ENCODE peak calls at places on chromosomes 7 and 10, in four cellular contexts. S is adrenal gland, J is upper lobe of left lung, M is Peyer's patch. T is an unnamed sample. For H3K4me1 and H3K27me3, the result is how much of the 10 kb centered on the place peaks cover.

GRCh38 chr10:89207801-89208551 is 859 bp upstream of the CH25H start:
- DNase-seq in S (peak), J (peak), M (peak), T (peak)

GRCh38 chr7:37694208-37695080 is 10.9 kb downstream of the GPR141 start:
- DNase-seq in S (no peak), J (peak), M (no peak), T (peak)

GRCh38 chr7:130734525-130735272 is 692 bp upstream of the KLF14 start:
- DNase-seq in S (no peak), J (no peak), M (no peak), T (no peak)

GRCh38 chr10:9331583-9332008 is 1277.1 kb downstream of the GATA3 start:
- DNase-seq in S (no peak), J (no peak), M (no peak), T (no peak)

GRCh38 chr7:66050990-66051424 is 24.6 kb upstream of the ASL start:
- DNase-seq in S (peak), J (peak), M (no peak), T (no peak)

GRCh38 chr10:48467669-48468068 is 137.2 kb downstream of the ARHGAP22 start:
- DNase-seq in S (no peak), J (no peak), M (no peak), T (no peak)

GRCh38 chr7:121244120-121244865 is 84.5 kb upstream of the WNT16 start:
- DNase-seq in S (no peak), J (no peak), M (no peak), T (no peak)

GRCh38 chr10:71606721-71607430 is 112.7 kb downstream of the C10orf105 start:
- DNase-seq in S (no peak), J (no peak), M (no peak), T (no peak)

GRCh38 chr10:130929422-130930325 is 381.8 kb downstream of the TCERG1L start:
- DNase-seq in S (no peak), J (no peak), M (no peak), T (no peak)

GRCh38 chr7:74058486-74058885 is 25.1 kb upstream of the LIMK1 start:
- DNase-seq in S (no peak), J (no peak), M (no peak), T (peak)

GRCh38 chr10:6642881-6643280 is 62.8 kb upstream of the PRKCQ start:
- DNase-seq in S (no peak), J (no peak), M (no peak), T (no peak)

GRCh38 chr10:16673443-16673842 is 143.8 kb downstream of the RSU1 start:
- DNase-seq in S (no peak), J (no peak), M (no peak), T (no peak)

GRCh38 chr7:62361-63116 is 129.8 kb upstream of the FAM20C start:
- DNase-seq in S (no peak), J (no peak), M (peak), T (peak)

GRCh38 chr7:36732806-36733205 is 8.5 kb upstream of the AOAH start:
- DNase-seq in S (no peak), J (no peak), M (no peak), T (no peak)

GRCh38 chr10:13555884-13556529 is 27.2 kb upstream of the BEND7 start:
- DNase-seq in S (no peak), J (no peak), M (no peak), T (no peak)

GRCh38 chr7:73900286-73900685 is 39.3 kb downstream of the TMEM270 start:
- DNase-seq in S (no peak), J (no peak), M (no peak), T (peak)

GRCh38 chr7:21365866-21366624 is 61.8 kb upstream of the SP4 start:
- DNase-seq in S (no peak), J (no peak), M (no peak), T (no peak)

GRCh38 chr10:1216576-1217236 is 160.5 kb downstream of the WDR37 start:
- DNase-seq in S (no peak), J (no peak), M (peak), T (no peak)

DNA sequence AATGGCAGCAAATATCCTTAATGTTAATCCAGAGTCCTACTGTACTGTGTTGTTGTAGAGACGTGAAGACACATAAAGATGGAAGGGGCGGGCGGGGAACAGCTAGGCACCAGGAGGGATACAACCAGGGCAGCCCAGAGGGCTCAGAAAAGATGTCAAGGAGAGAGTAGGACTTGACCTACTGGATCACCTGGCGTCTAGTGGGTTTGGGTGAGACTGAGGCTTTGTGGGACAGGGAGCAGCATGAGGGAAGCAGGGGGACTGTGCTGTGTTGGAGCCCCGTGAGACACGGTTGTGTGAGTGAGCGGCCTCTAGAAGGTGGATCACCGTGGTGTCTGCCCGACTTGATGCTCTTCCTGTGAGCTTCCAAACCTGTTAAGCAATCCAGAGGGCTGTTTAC is 68.0 kb downstream of the PTPRE start:
- DNase-seq in S (no peak), J (no peak), M (peak), T (no peak)
- H3K4me1 ChIP-seq in S (under half), J (half or more), M (under half), T (under half)

GRCh38 chr7:156514851-156515250 is 125.7 kb upstream of the RNF32 start:
- DNase-seq in S (no peak), J (no peak), M (no peak), T (no peak)
- H3K27me3 ChIP-seq in S (under half), J (under half), M (under half), T (under half)

DNA sequence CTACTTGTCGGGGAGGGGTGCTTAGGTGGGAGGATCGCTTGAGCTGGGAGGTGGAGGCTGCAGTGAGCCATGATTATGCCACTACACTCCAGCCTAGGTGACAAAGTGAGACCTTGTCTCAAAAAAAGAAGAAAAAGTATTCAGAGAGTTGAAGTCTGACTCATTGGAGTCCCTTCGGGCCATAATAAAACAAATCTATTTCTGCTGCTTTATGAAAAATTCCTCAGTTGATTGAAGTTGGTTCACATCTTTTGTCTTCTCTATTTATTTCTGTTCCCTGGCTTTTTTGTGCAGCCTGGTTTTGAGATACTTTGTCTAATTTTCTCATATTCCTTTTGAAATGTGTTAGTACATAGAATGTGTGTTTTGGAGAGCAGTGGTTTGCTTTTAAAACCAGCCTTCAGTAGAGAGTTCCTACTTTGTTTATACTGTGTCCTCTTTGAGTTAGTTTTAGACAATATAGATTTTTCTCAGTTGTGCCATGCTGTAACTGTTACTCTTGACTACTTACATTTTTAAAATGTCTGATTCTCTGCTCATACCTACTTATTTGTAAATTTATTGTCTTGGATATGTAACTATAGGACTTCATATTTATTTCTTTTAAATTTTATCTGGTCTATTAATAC is 36.7 kb downstream of the LUC7L2 start:
- DNase-seq in S (no peak), J (no peak), M (no peak), T (no peak)
- TF ChIP-seq POLR2A in S (no peak), J (no peak), M (no peak), T (no peak)

DNA sequence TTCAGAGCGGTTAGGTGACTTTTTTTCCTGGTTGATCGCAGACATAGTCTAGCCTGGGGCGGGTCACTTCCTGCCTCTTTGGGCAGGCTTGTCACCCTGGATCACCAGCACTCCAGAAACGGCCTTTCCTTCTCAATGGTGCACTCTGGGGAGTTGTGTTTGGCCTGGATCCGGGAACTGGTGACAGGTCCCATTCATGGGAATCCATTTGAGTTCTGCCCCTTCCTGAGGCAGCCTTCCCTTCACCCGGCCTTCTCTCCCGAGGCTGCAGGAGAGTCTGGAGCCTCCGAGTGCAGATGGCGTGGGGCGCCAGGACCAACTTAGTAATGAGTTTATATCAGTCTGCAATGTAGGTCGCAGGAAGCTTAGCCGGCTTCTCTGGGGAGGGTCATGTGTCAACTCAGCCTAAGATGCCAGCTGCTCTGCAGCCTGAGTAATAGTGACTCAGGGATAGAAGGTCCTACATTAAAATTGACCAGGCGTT is 54.2 kb downstream of the TACR2 start:
- DNase-seq in S (peak), J (peak), M (no peak), T (peak)
- H3K4me1 ChIP-seq in S (under half), J (half or more), M (under half), T (under half)

DNA sequence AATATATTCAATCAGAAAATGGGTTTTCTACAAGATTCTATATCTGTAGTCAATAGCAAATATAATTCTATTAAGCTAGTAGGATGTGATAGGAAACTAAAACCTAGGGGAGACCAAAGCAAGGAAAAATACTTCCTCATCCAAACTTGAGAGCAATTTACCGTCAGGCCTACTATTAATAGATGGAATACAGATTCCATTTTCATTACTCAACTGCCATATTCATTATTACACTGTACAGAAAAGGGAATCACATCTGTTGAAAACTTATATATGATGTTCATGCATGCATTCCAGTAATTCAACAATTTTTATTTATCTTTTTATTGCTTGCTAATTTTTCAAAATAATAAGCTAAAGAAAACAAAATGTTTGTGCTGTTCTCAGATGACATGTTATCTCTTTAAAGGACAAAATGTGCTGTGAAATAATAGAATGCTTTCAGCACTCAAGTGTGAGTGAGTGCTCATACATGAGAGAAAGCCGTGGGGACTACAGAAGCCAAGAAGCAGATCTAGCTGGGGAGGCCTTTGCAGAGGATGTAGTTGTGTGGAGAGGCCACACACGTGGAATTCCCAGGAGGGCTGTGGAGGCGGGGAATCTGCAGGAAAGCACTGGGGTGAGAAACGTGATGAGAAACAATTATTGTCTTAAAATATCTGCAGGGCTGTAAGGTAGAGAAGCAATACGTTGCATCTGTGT is 110.0 kb downstream of the EGFR start:
- DNase-seq in S (no peak), J (no peak), M (no peak), T (peak)
- H3K27me3 ChIP-seq in S (under half), J (under half), M (under half), T (under half)

GRCh38 chr7:134316539-134317344 is at the start of gene SLC35B4:
- DNase-seq in S (peak), J (peak), M (peak), T (peak)
- TF ChIP-seq POLR2A in S (peak), J (no peak), M (peak), T (peak)